ENCODE peak calls at places on chromosomes 3 and 15, in eight cellular contexts. Y is Panc1, G is HepG2, R is K562, W is upper lobe of left lung, H is HCT116, Z is GM12878, B is GM23338. L is an unnamed sample.

GRCh38 chr15:60004019-60004845 is at the start of gene FOXB1:
- ATAC-seq in G (peak), R (no peak), W (no peak), Z (no peak), H (no peak), Y (peak), B (peak), L (no peak)

GRCh38 chr3:13655074-13655913 is 106.4 kb downstream of the FBLN2 start:
- ATAC-seq in Y (peak), Z (peak), H (peak), R (peak), W (no peak), G (peak), B (peak), L (peak)

GRCh38 chr3:31452495-31453106 is 80.1 kb upstream of the STT3B start:
- ATAC-seq in G (no peak), R (peak), Y (no peak), B (no peak), Z (no peak), W (no peak), H (no peak), L (no peak)

GRCh38 chr3:157201648-157202278 is 41.8 kb upstream of the CCNL1 start:
- ATAC-seq in R (peak), H (peak), Y (peak), Z (peak), B (peak), G (peak), W (no peak), L (peak)

GRCh38 chr3:21169858-21170257 is 581.2 kb downstream of the ZNF385D start:
- ATAC-seq in B (no peak), W (no peak), Z (no peak), R (no peak), Y (no peak), H (no peak), G (no peak), L (no peak)

GRCh38 chr15:86735244-86736040 is 655.8 kb downstream of the AGBL1 start:
- ATAC-seq in H (no peak), Z (no peak), G (no peak), R (no peak), B (no peak), W (no peak), Y (no peak), L (no peak)

GRCh38 chr3:37580237-37580636 is 281.4 kb upstream of the CTDSPL start:
- ATAC-seq in G (no peak), R (no peak), W (no peak), Z (no peak), H (no peak), B (no peak), Y (no peak), L (peak)

GRCh38 chr3:112775011-112775742 is 71.5 kb downstream of the CD200R1L start:
- ATAC-seq in W (peak), H (no peak), Z (no peak), Y (no peak), R (no peak), G (no peak), B (no peak), L (peak)

GRCh38 chr15:85427286-85428028 is 47.1 kb downstream of the AKAP13 start:
- ATAC-seq in Z (no peak), B (no peak), G (no peak), Y (no peak), W (no peak), R (no peak), H (no peak), L (no peak)

GRCh38 chr3:11514191-11514770 is 129.4 kb downstream of the VGLL4 start:
- ATAC-seq in G (peak), Y (no peak), B (no peak), R (peak), W (peak), Z (no peak), H (no peak), L (peak)

GRCh38 chr15:31296304-31297220 is 30.1 kb upstream of the KLF13 start:
- ATAC-seq in Z (no peak), B (peak), Y (peak), W (peak), R (no peak), H (peak), G (peak), L (peak)

GRCh38 chr3:110804856-110805255 is 266.8 kb upstream of the NECTIN3 start:
- ATAC-seq in B (no peak), R (no peak), Y (no peak), Z (no peak), G (no peak), H (no peak), W (no peak), L (no peak)

GRCh38 chr3:72155391-72156064 is 370.6 kb upstream of the PROK2 start:
- ATAC-seq in Y (peak), W (peak), Z (no peak), H (no peak), G (peak), B (no peak), R (peak), L (peak)

GRCh38 chr3:139380575-139380974 is 8.9 kb downstream of the COPB2 start:
- ATAC-seq in B (no peak), W (no peak), R (no peak), Y (no peak), H (no peak), Z (peak), G (no peak), L (no peak)

GRCh38 chr15:55789066-55789660 is 46.2 kb upstream of the PRTG start:
- ATAC-seq in B (peak), Y (no peak), R (peak), H (peak), W (no peak), G (peak), Z (peak), L (no peak)

GRCh38 chr15:51380999-51381806 is 39.7 kb downstream of the GLDN start:
- ATAC-seq in Z (peak), G (peak), R (peak), Y (peak), W (peak), H (peak), B (peak), L (peak)

GRCh38 chr3:72888546-72889309 is 882 bp downstream of the GXYLT2 start:
- ATAC-seq in Z (no peak), B (peak), W (no peak), R (peak), H (no peak), Y (no peak), G (peak), L (no peak)

GRCh38 chr15:60656491-60657284 is 177.7 kb upstream of the ICE2 start:
- ATAC-seq in G (no peak), W (no peak), Y (no peak), Z (no peak), B (no peak), H (no peak), R (no peak), L (peak)

GRCh38 chr3:8518138-8518537 is 16.5 kb downstream of the LMCD1 start:
- ATAC-seq in G (no peak), R (no peak), Z (no peak), H (no peak), B (no peak), Y (no peak), W (no peak), L (no peak)

GRCh38 chr3:53705774-53706173 is 140.4 kb downstream of the CHDH start:
- ATAC-seq in W (no peak), G (no peak), R (no peak), Y (no peak), H (no peak), Z (no peak), B (no peak), L (no peak)

GRCh38 chr15:34855397-34855796 is 60.0 kb upstream of the ACTC1 start:
- ATAC-seq in Z (no peak), R (no peak), Y (no peak), H (no peak), W (no peak), G (no peak), B (no peak), L (no peak)

GRCh38 chr15:89139613-89140499 is 51.6 kb downstream of the ABHD2 start:
- ATAC-seq in B (peak), Z (no peak), G (peak), W (peak), Y (peak), H (peak), R (peak), L (no peak)

GRCh38 chr3:56725175-56725574 is 42.1 kb upstream of the TASOR start:
- ATAC-seq in Z (peak), W (no peak), G (no peak), Y (no peak), H (no peak), B (no peak), R (no peak), L (no peak)

GRCh38 chr3:193704431-193704830 is 111.4 kb downstream of the OPA1 start:
- ATAC-seq in H (no peak), G (peak), Z (no peak), Y (peak), B (peak), W (no peak), R (peak), L (no peak)

GRCh38 chr3:11819146-11819545 is 27.5 kb downstream of the TAMM41 start:
- ATAC-seq in H (no peak), B (no peak), R (no peak), Z (no peak), Y (no peak), W (no peak), G (no peak), L (no peak)

GRCh38 chr15:43749690-43750345 is 3.6 kb downstream of the PDIA3 start:
- ATAC-seq in B (no peak), W (no peak), Z (peak), H (no peak), G (no peak), Y (no peak), R (no peak), L (no peak)
- H3K4me3 ChIP-seq in B (no peak), W (no peak), Z (peak), H (no peak), G (peak), Y (no peak), R (no peak), L (no peak)

DNA sequence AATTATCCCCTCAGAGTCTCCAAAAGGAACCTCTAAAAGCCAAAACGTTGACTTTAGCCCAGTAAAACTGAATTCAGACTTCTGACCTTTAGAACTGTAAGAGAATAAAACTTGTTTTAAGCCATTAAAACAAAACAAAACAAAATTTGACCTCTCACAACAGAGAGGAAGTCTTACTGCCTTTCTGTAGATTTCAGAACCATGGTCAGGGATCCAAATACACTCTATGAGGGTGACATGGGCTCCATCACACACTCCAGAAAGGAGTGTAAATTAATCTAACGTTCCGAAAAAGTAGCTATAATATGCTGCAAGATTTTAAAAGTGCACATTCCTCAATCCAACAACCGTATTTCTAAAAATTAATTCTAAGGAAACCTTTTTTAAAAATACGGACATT is 19.2 kb upstream of the RPL14 start:
- ATAC-seq in Z (no peak), Y (no peak), G (no peak), R (peak), B (no peak), W (no peak), H (no peak), L (no peak)
- TF ChIP-seq POLR2AphosphoS5 in Z (no peak), Y (no peak), G (no peak), R (no peak), B (no peak), W (no peak), H (no peak), L (no peak)

GRCh38 chr3:79016587-79017380 is 751.0 kb downstream of the ROBO1 start:
- ATAC-seq in Y (no peak), B (no peak), R (no peak), H (no peak), G (no peak), Z (no peak), W (no peak), L (no peak)
- H3K4me3 ChIP-seq in Y (peak), B (peak), R (no peak), H (no peak), G (peak), Z (peak), W (no peak), L (peak)

GRCh38 chr3:119812491-119813058 is 30.7 kb downstream of the NR1I2 start:
- ATAC-seq in Y (no peak), H (no peak), G (peak), R (peak), W (no peak), Z (no peak), B (no peak), L (no peak)

GRCh38 chr3:119808244-119808643 is 26.3 kb downstream of the NR1I2 start:
- ATAC-seq in G (no peak), H (no peak), B (no peak), Y (no peak), Z (no peak), R (no peak), W (no peak), L (no peak)

GRCh38 chr3:119808843-119809242 is 26.9 kb downstream of the NR1I2 start:
- ATAC-seq in G (no peak), W (no peak), R (no peak), B (no peak), Y (no peak), H (no peak), Z (no peak), L (no peak)

GRCh38 chr3:119809249-119810017 is 27.5 kb downstream of the NR1I2 start:
- ATAC-seq in B (peak), R (no peak), G (no peak), Z (peak), H (no peak), Y (no peak), W (peak), L (peak)

DNA sequence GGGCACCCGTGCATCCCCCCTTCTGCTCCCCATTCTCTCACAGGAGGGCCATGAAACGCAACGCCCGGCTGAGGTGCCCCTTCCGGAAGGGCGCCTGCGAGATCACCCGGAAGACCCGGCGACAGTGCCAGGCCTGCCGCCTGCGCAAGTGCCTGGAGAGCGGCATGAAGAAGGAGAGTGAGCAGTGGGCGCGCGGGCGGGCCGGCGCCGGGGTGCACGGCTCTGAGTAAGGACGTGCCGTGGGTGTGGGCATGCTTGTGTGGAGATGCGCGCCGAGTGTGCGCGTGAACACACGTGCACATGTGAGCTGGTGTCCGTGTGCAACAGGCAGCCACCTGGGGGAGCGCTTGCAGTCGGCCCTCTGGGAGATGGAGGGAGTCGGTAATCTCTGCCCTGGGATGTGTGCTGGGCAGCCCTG is 28.1 kb downstream of the NR1I2 start:
- ATAC-seq in G (no peak), B (peak), R (peak), Y (no peak), H (no peak), Z (peak), W (peak), L (peak)
- TF ChIP-seq POLR2AphosphoS5 in G (no peak), B (no peak), R (no peak), Y (no peak), H (no peak), Z (no peak), W (no peak), L (no peak)

GRCh38 chr3:107833722-107834416 is 257.0 kb downstream of the CD47 start:
- ATAC-seq in R (no peak), H (no peak), W (no peak), Z (peak), Y (no peak), B (no peak), G (no peak), L (no peak)
- H3K4me3 ChIP-seq in R (no peak), H (no peak), W (no peak), Z (no peak), Y (no peak), B (no peak), G (no peak), L (no peak)

DNA sequence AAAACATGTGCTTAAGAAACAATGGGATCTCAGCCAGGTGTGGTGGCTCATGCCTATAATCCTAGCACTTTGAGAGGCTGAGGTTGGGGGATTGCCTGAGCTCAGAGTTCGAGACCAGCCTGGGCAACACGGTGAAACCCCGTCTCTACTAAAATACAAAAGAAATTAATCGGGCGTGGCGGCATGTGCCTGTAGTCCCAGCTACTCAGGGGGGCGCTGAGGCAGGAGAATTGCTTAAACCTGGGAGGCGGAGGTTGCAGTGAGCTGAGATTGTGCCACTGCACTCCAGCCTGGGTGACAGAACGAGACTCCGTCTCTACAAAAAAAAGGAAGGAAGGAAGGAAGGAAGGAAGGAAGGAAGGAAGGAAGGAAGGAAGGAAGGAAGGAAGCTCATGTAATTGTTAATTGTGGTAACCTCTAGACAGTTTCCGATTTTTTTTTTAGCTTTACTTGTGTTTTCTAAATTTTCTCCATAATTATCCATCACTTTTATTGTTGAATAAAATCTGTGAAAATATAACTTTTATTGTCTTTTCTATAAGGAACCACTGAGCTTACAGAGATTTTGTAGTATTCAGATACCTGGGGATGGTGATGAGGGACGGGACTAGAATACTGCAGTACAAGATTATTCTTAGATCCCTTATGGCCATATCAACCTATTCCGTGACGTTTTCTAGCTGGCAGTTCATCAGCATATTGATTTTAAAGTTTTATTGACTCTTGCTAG is 506.9 kb downstream of the NR2F2 start:
- ATAC-seq in H (no peak), Y (no peak), B (no peak), W (no peak), G (no peak), R (no peak), Z (no peak), L (no peak)
- TF ChIP-seq POLR2AphosphoS5 in H (no peak), Y (no peak), B (no peak), W (no peak), G (no peak), R (no peak), Z (no peak), L (no peak)

GRCh38 chr3:128482175-128482856 is 10.7 kb downstream of the GATA2 start:
- ATAC-seq in R (no peak), Y (no peak), B (no peak), H (no peak), G (no peak), Z (no peak), W (no peak), L (no peak)
- H3K4me3 ChIP-seq in R (peak), Y (no peak), B (peak), H (no peak), G (no peak), Z (no peak), W (peak), L (no peak)